ENCODE peak calls at places on chromosome 12, in five cellular contexts. M is activated CD8-positive, alpha-beta memory T cell treated with anti-CD3 and anti-CD28 coated beads, Interleukin-2, amount 50 U/mL, for 48 hours; S is fibroblast of pulmonary artery; D is substantia nigra; R is stromal cell of bone marrow. Q is an unnamed sample.

GRCh38 chr12:124928095-124928911 is 13.9 kb upstream of the UBC start:
- DNase-seq in M (peak), S (peak), D (no peak), R (no peak), Q (no peak)

GRCh38 chr12:81502912-81503695 is 256.0 kb downstream of the PPFIA2 start:
- DNase-seq in M (no peak), S (peak), D (no peak), R (peak), Q (no peak)

GRCh38 chr12:27549231-27549800 is 25.3 kb downstream of the PPFIBP1 start:
- DNase-seq in M (no peak), S (peak), D (no peak), R (peak), Q (no peak)

GRCh38 chr12:113727651-113728061 is 238.5 kb downstream of the RBM19 start:
- DNase-seq in M (no peak), S (peak), D (no peak), R (peak), Q (no peak)

GRCh38 chr12:3770891-3771290 is 18.0 kb upstream of the CRACR2A start:
- DNase-seq in M (no peak), S (peak), D (no peak), R (peak), Q (no peak)

GRCh38 chr12:14696265-14696741 is at the start of gene GUCY2C:
- DNase-seq in M (no peak), S (no peak), D (no peak), R (no peak), Q (no peak)

GRCh38 chr12:608921-609320 is 54.3 kb downstream of the NINJ2 start:
- DNase-seq in M (no peak), S (no peak), D (no peak), R (no peak), Q (no peak)

GRCh38 chr12:69042970-69043369 is 110.0 kb upstream of the CPM start:
- DNase-seq in M (no peak), S (no peak), D (no peak), R (no peak), Q (no peak)

GRCh38 chr12:97659117-97659880 is 196.7 kb downstream of the RMST start:
- DNase-seq in M (no peak), S (no peak), D (no peak), R (no peak), Q (no peak)

GRCh38 chr12:16385779-16386646 is 38.6 kb downstream of the MGST1 start:
- DNase-seq in M (no peak), S (peak), D (peak), R (peak), Q (peak)

GRCh38 chr12:130633771-130634170 is 82.3 kb downstream of the RIMBP2 start:
- DNase-seq in M (no peak), S (no peak), D (peak), R (no peak), Q (peak)

GRCh38 chr12:66941150-66941549 is 262.3 kb upstream of the GRIP1 start:
- DNase-seq in M (no peak), S (no peak), D (no peak), R (no peak), Q (no peak)

GRCh38 chr12:84585996-84586395 is 326.6 kb downstream of the SLC6A15 start:
- DNase-seq in M (no peak), S (no peak), D (no peak), R (peak), Q (no peak)

GRCh38 chr12:51949342-51950030 is 2.0 kb upstream of the ACVR1B start:
- DNase-seq in M (no peak), S (no peak), D (no peak), R (no peak), Q (no peak)

GRCh38 chr12:111757361-111758119 is 9.2 kb upstream of the ALDH2 start:
- DNase-seq in M (no peak), S (peak), D (peak), R (no peak), Q (no peak)

GRCh38 chr12:27922591-27923139 is 49.9 kb downstream of the PTHLH start:
- DNase-seq in M (no peak), S (peak), D (no peak), R (peak), Q (no peak)

GRCh38 chr12:53502983-53503728 is 2.1 kb downstream of the TARBP2 start:
- DNase-seq in M (no peak), S (no peak), D (no peak), R (no peak), Q (no peak)

GRCh38 chr12:10574307-10574706 is 39.1 kb downstream of the MAGOHB start:
- DNase-seq in M (no peak), S (no peak), D (no peak), R (no peak), Q (no peak)

GRCh38 chr12:77946541-77947021 is 115.9 kb downstream of the NAV3 start:
- DNase-seq in M (no peak), S (peak), D (no peak), R (no peak), Q (no peak)

GRCh38 chr12:104187446-104188155 is 28.0 kb upstream of the TXNRD1 start:
- DNase-seq in M (peak), S (no peak), D (no peak), R (no peak), Q (no peak)

GRCh38 chr12:111926631-111927030 is 84.6 kb downstream of the MAPKAPK5 start:
- DNase-seq in M (no peak), S (no peak), D (no peak), R (no peak), Q (no peak)

GRCh38 chr12:109432431-109432830 is 44.7 kb downstream of the KCTD10 start:
- DNase-seq in M (no peak), S (no peak), D (no peak), R (no peak), Q (no peak)

GRCh38 chr12:108602209-108602705 is 4.4 kb upstream of the TMEM119 start:
- DNase-seq in M (no peak), S (no peak), D (no peak), R (no peak), Q (no peak)

GRCh38 chr12:39958377-39958776 is 147.5 kb downstream of the SLC2A13 start:
- DNase-seq in M (no peak), S (peak), D (no peak), R (no peak), Q (no peak)

GRCh38 chr12:120316798-120317257 is 10.8 kb downstream of the PLA2G1B start:
- DNase-seq in M (no peak), S (no peak), D (no peak), R (peak), Q (no peak)

GRCh38 chr12:106030210-106031175 is 108.3 kb downstream of the NUAK1 start:
- DNase-seq in M (no peak), S (peak), D (no peak), R (peak), Q (no peak)

GRCh38 chr12:91316825-91317224 is 134.2 kb upstream of the DCN start:
- DNase-seq in M (no peak), S (peak), D (no peak), R (no peak), Q (no peak)

GRCh38 chr12:94994312-94994711 is 9.2 kb downstream of the NDUFA12 start:
- DNase-seq in M (no peak), S (peak), D (no peak), R (peak), Q (peak)

GRCh38 chr12:90999946-91000345 is 4.8 kb downstream of the EPYC start:
- DNase-seq in M (no peak), S (peak), D (no peak), R (no peak), Q (no peak)

GRCh38 chr12:7376196-7376595 is 67.8 kb downstream of the CD163L1 start:
- DNase-seq in M (no peak), S (peak), D (no peak), R (no peak), Q (no peak)

GRCh38 chr12:30286345-30286926 is 409.2 kb downstream of the IPO8 start:
- DNase-seq in M (no peak), S (peak), D (no peak), R (peak), Q (no peak)

GRCh38 chr12:71782007-71782406 is 27.3 kb downstream of the RAB21 start:
- DNase-seq in M (no peak), S (no peak), D (no peak), R (no peak), Q (no peak)

GRCh38 chr12:45674583-45674982 is 54.9 kb upstream of the ARID2 start:
- DNase-seq in M (no peak), S (peak), D (no peak), R (peak), Q (no peak)

GRCh38 chr12:65881348-65881961 is 57.2 kb downstream of the HMGA2 start:
- DNase-seq in M (no peak), S (peak), D (peak), R (peak), Q (no peak)

GRCh38 chr12:57090924-57091632 is 2.2 kb downstream of the NAB2 start:
- DNase-seq in M (peak), S (no peak), D (peak), R (no peak), Q (peak)